ENCODE peak calls at places on chromosomes 12 and 14, in eight cellular contexts. T is GDM1; Z is GM23338; A is lower leg skin; X is left ventricle myocardium superior; O is stimulated activated CD8-positive, alpha-beta memory T cell treated with anti-CD3 and anti-CD28 coated beads, Interleukin-15, amount 100 ng/mL, for 1 hour; N is AG10803; Q is H54. R is an unnamed sample.

GRCh38 chr12:76558684-76559276 is 791 bp downstream of the OSBPL8 start:
- DNase-seq in T (peak; percentile 82), Z (peak; percentile 60), A (peak; percentile 55), X (peak; percentile 70), O (peak; percentile 51), N (peak; percentile 19), Q (peak; percentile 23), R (peak; percentile 74)

GRCh38 chr12:124686001-124686884 is 118.8 kb upstream of the NCOR2 start:
- DNase-seq in T (no peak), Z (no peak), A (no peak), X (no peak), O (no peak), N (peak; percentile 80), Q (peak; percentile 54), R (no peak)

GRCh38 chr14:105315211-105315721 is 718 bp downstream of the PACS2 start:
- DNase-seq in T (no peak), Z (peak; percentile 67), A (peak; percentile 34), X (peak; percentile 59), O (no peak), N (peak; percentile 23), Q (no peak), R (peak; percentile 76)

GRCh38 chr12:3962661-3963483 is 89.7 kb upstream of the PARP11 start:
- DNase-seq in T (peak; percentile 87), Z (no peak), A (no peak), X (peak; percentile 30), O (peak; percentile 27), N (no peak), Q (no peak), R (peak; percentile 24)

GRCh38 chr12:54988402-54989054 is 4.0 kb upstream of the TESPA1 start:
- DNase-seq in T (no peak), Z (no peak), A (peak; percentile 34), X (peak; percentile 95), O (no peak), N (peak; percentile 29), Q (no peak), R (no peak)

GRCh38 chr12:44331269-44331668 is 495.4 kb downstream of the TMEM117 start:
- DNase-seq in T (no peak), Z (no peak), A (no peak), X (no peak), O (no peak), N (no peak), Q (no peak), R (no peak)

GRCh38 chr12:49887536-49888401 is 15.9 kb downstream of the FAIM2 start:
- DNase-seq in T (no peak), Z (no peak), A (no peak), X (no peak), O (no peak), N (no peak), Q (no peak), R (no peak)

GRCh38 chr14:94748667-94749347 is 21.1 kb downstream of the GSC start:
- DNase-seq in T (no peak), Z (peak; percentile 80), A (no peak), X (peak; percentile 39), O (no peak), N (no peak), Q (no peak), R (no peak)

GRCh38 chr12:12282202-12282601 is 15.4 kb upstream of the LRP6 start:
- DNase-seq in T (no peak), Z (no peak), A (no peak), X (no peak), O (no peak), N (no peak), Q (no peak), R (no peak)

GRCh38 chr12:49868952-49869815 is 26.3 kb upstream of the BCDIN3D start:
- DNase-seq in T (no peak), Z (no peak), A (peak; percentile 47), X (peak; percentile 94), O (no peak), N (peak; percentile 79), Q (peak; percentile 64), R (peak; percentile 86)

GRCh38 chr12:7937867-7938506 is 2.0 kb upstream of the SLC2A3 start:
- DNase-seq in T (peak; percentile 10), Z (peak; percentile 53), A (no peak), X (no peak), O (no peak), N (no peak), Q (no peak), R (no peak)

GRCh38 chr12:104370989-104371870 is 67.7 kb downstream of the EID3 start:
- DNase-seq in T (no peak), Z (peak; percentile 93), A (no peak), X (no peak), O (no peak), N (peak; percentile 77), Q (peak; percentile 65), R (no peak)

GRCh38 chr12:107415834-107416233 is 269.8 kb upstream of the PWP1 start:
- DNase-seq in T (no peak), Z (no peak), A (no peak), X (no peak), O (no peak), N (peak; percentile 96), Q (no peak), R (no peak)

GRCh38 chr12:112524676-112525425 is 106.1 kb downstream of the PTPN11 start:
- DNase-seq in T (no peak), Z (peak; percentile 44), A (no peak), X (no peak), O (no peak), N (peak; percentile 7), Q (peak; percentile 68), R (no peak)

GRCh38 chr12:75208851-75209781 is 523 bp downstream of the KCNC2 start:
- DNase-seq in T (no peak), Z (peak; percentile 85), A (no peak), X (no peak), O (no peak), N (peak; percentile 10), Q (peak; percentile 21), R (no peak)

GRCh38 chr14:99009875-99010274 is 262.1 kb downstream of the BCL11B start:
- DNase-seq in T (no peak), Z (no peak), A (no peak), X (no peak), O (no peak), N (no peak), Q (no peak), R (no peak)

GRCh38 chr12:22530-23201 is 43.9 kb upstream of the IQSEC3 start:
- DNase-seq in T (no peak), Z (no peak), A (no peak), X (no peak), O (no peak), N (no peak), Q (no peak), R (peak; percentile 32)

GRCh38 chr12:25208554-25208953 is 13.5 kb downstream of the ETFRF1 start:
- DNase-seq in T (no peak), Z (no peak), A (no peak), X (no peak), O (no peak), N (no peak), Q (no peak), R (no peak)

GRCh38 chr14:67440513-67440912 is 28.5 kb upstream of the PLEK2 start:
- DNase-seq in T (no peak), Z (no peak), A (no peak), X (no peak), O (no peak), N (no peak), Q (no peak), R (no peak)

GRCh38 chr12:83161451-83161850 is 474.7 kb downstream of the TMTC2 start:
- DNase-seq in T (no peak), Z (no peak), A (no peak), X (no peak), O (no peak), N (peak; percentile 18), Q (peak; percentile 7), R (no peak)

GRCh38 chr12:124002654-124003053 is 29.6 kb downstream of the ZNF664 start:
- DNase-seq in T (no peak), Z (no peak), A (no peak), X (no peak), O (no peak), N (no peak), Q (no peak), R (no peak)

GRCh38 chr12:51036165-51036765 is 10.1 kb upstream of the SLC11A2 start:
- DNase-seq in T (no peak), Z (no peak), A (no peak), X (no peak), O (no peak), N (no peak), Q (no peak), R (no peak)